ENCODE peak calls at places on chromosomes 11 and 22, in seven cellular contexts. W is IMR-90, P is colonic mucosa, Q is GM20000, C is uterus, O is fibroblast of pulmonary artery, B is mucosa of descending colon. A is an unnamed sample.

GRCh38 chr11:15526032-15526431 is 411.3 kb downstream of the INSC start:
- DNase-seq in W (no peak), P (no peak), Q (no peak), C (no peak), O (no peak), B (no peak), A (no peak)

GRCh38 chr22:46673677-46674236 is 53.6 kb downstream of the GRAMD4 start:
- DNase-seq in W (no peak), P (no peak), Q (peak), C (no peak), O (no peak), B (no peak), A (peak)

GRCh38 chr11:116454020-116454645 is 318.7 kb downstream of the BUD13 start:
- DNase-seq in W (peak), P (peak), Q (peak), C (peak), O (peak), B (peak), A (peak)

GRCh38 chr22:48140261-48140660 is 1377.8 kb downstream of the TBC1D22A start:
- DNase-seq in W (no peak), P (no peak), Q (no peak), C (no peak), O (no peak), B (no peak), A (no peak)

GRCh38 chr11:69423181-69423580 is 58.3 kb upstream of the LINC01488 start:
- DNase-seq in W (no peak), P (no peak), Q (no peak), C (no peak), O (no peak), B (no peak), A (no peak)

GRCh38 chr11:95138448-95138847 is 48.8 kb downstream of the ENDOD1 start:
- DNase-seq in W (no peak), P (no peak), Q (peak), C (no peak), O (no peak), B (no peak), A (no peak)

GRCh38 chr11:68503281-68503687 is 42.7 kb downstream of the PPP6R3 start:
- DNase-seq in W (peak), P (no peak), Q (no peak), C (no peak), O (peak), B (no peak), A (no peak)

GRCh38 chr11:61868601-61869476 is 22.5 kb downstream of the FADS3 start:
- DNase-seq in W (no peak), P (no peak), Q (no peak), C (no peak), O (no peak), B (no peak), A (no peak)

GRCh38 chr22:44746061-44746789 is 6.2 kb upstream of the ARHGAP8 start:
- DNase-seq in W (no peak), P (no peak), Q (no peak), C (no peak), O (no peak), B (no peak), A (no peak)

GRCh38 chr11:16876840-16877239 is 137.4 kb downstream of the PLEKHA7 start:
- DNase-seq in W (no peak), P (no peak), Q (no peak), C (no peak), O (no peak), B (no peak), A (no peak)

GRCh38 chr11:102459393-102459792 is 6.8 kb upstream of the TMEM123 start:
- DNase-seq in W (no peak), P (no peak), Q (no peak), C (no peak), O (no peak), B (no peak), A (no peak)

GRCh38 chr22:23793326-23793725 is 6.6 kb downstream of the SMARCB1 start:
- DNase-seq in W (no peak), P (no peak), Q (no peak), C (no peak), O (no peak), B (peak), A (no peak)

GRCh38 chr11:70861534-70861933 is 390.8 kb downstream of the SHANK2 start:
- DNase-seq in W (no peak), P (no peak), Q (no peak), C (no peak), O (no peak), B (no peak), A (no peak)

GRCh38 chr22:42947211-42947990 is 67.5 kb downstream of the PACSIN2 start:
- DNase-seq in W (peak), P (no peak), Q (no peak), C (no peak), O (no peak), B (no peak), A (peak)

GRCh38 chr11:120563698-120564572 is 52.4 kb downstream of the GRIK4 start:
- DNase-seq in W (no peak), P (no peak), Q (no peak), C (no peak), O (no peak), B (no peak), A (no peak)

GRCh38 chr22:20137671-20138416 is 6.2 kb downstream of the ZDHHC8 start:
- DNase-seq in W (no peak), P (no peak), Q (no peak), C (no peak), O (no peak), B (no peak), A (no peak)

GRCh38 chr11:121067912-121068652 is 33.0 kb upstream of the TECTA start:
- DNase-seq in W (no peak), P (no peak), Q (peak), C (no peak), O (no peak), B (no peak), A (no peak)

GRCh38 chr22:29973269-29973668 is 90.3 kb downstream of the MTMR3 start:
- DNase-seq in W (no peak), P (no peak), Q (no peak), C (no peak), O (no peak), B (no peak), A (no peak)
- TF ChIP-seq CTCF in W (no peak), P (no peak), Q (no peak), C (no peak), O (no peak), B (no peak), A (no peak)

GRCh38 chr11:129386795-129387390 is 11.2 kb downstream of the BARX2 start:
- DNase-seq in W (no peak), P (peak), Q (no peak), C (no peak), O (peak), B (peak), A (no peak)
- TF ChIP-seq CTCF in W (no peak), P (no peak), Q (no peak), C (no peak), O (no peak), B (no peak), A (no peak)

GRCh38 chr11:92070026-92070889 is 154.4 kb upstream of the FAT3 start:
- DNase-seq in W (no peak), P (no peak), Q (no peak), C (no peak), O (peak), B (no peak), A (no peak)
- TF ChIP-seq CTCF in W (peak), P (no peak), Q (no peak), C (no peak), O (peak), B (no peak), A (no peak)

GRCh38 chr11:2553886-2554285 is 109.1 kb downstream of the KCNQ1 start:
- DNase-seq in W (no peak), P (no peak), Q (no peak), C (no peak), O (no peak), B (peak), A (no peak)
- TF ChIP-seq CTCF in W (no peak), P (no peak), Q (no peak), C (no peak), O (no peak), B (no peak), A (no peak)

DNA sequence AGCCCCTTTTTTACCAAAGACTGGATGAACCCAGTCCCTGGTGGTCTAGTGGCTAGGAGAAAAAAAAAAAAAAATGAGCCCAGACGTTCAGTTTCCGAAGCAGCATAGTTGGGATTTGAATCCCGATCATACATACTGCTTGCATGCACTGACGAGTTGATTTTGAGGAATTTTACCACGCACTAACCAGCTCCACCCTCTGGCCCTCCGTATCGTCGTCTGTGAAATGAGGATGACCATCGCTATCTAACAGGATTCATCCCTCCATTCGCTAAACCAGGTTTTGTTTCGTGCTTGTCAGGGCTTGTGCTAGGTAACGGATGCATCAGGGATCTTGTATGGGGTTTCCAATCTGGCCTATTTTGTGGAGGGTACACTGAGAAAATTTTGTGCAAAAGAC is 774 bp downstream of the PTS start:
- DNase-seq in W (peak), P (no peak), Q (peak), C (no peak), O (peak), B (no peak), A (no peak)
- TF ChIP-seq CTCF in W (no peak), P (no peak), Q (no peak), C (no peak), O (no peak), B (no peak), A (no peak)

DNA sequence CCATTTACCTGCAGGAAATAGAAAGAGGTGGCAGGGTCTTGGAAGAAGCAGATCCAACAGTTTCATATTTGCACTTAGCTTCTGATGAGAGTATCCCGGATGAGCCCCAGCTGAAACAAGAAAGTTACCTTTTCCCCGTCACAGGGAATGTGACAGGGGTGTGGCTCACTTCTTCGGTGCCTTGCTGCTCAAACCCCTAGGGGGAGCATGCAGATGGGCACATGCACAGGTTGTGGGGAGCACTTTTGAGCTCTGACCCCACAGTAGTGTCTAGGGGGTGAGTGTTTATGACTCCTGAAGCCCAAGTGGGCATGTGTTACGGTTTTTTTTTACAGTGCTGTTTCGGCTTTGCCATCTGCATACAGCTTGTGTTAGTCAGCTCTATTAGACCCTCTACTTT is 1221.0 kb downstream of the JRKL start:
- DNase-seq in W (no peak), P (no peak), Q (no peak), C (no peak), O (no peak), B (no peak), A (no peak)
- TF ChIP-seq CTCF in W (no peak), P (no peak), Q (no peak), C (no peak), O (no peak), B (no peak), A (no peak)

GRCh38 chr11:76598426-76598839 is 72.1 kb downstream of the LRRC32 start:
- DNase-seq in W (peak), P (no peak), Q (peak), C (no peak), O (peak), B (no peak), A (peak)
- TF ChIP-seq CTCF in W (peak), P (no peak), Q (peak), C (peak), O (peak), B (no peak), A (peak)

DNA sequence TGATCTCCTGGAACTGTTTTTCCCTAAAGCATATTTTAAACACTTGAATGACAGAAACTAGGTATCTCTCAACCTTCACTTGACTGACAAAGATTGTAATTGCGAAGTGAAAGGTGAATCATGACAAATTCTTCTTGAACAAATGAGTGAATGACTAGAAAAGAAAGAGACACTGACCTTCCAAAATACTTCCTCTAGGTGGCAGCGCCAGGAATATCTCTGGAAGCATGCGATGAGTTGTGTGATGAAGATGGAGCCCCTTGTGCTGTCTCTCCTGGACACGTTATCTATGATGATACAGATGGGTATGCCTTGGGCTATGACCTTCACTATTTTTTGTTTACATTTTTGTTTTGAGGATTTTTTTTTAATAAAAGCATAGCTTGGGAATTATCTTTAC is 7.0 kb upstream of the CASP12 start:
- DNase-seq in W (no peak), P (no peak), Q (no peak), C (no peak), O (no peak), B (no peak), A (no peak)
- TF ChIP-seq CTCF in W (no peak), P (no peak), Q (no peak), C (no peak), O (no peak), B (no peak), A (no peak)